ENCODE peak calls at places on chromosomes 4 and X, in eight cellular contexts. Z, H, N, R, E, O, C and X are unnamed samples.

GRCh38 chrX:47316276-47317025 is 53.9 kb upstream of the ZNF157 start:
- DNase-seq in Z (peak), H (peak), N (no peak), R (no peak), E (peak), O (no peak), C (peak), X (no peak)

GRCh38 chrX:47621851-47622250 is 2.2 kb upstream of the SYN1 start:
- DNase-seq in Z (no peak), H (no peak), N (no peak), R (no peak), E (no peak), O (no peak), C (no peak), X (no peak)

GRCh38 chr4:177001271-177002175 is 208.8 kb upstream of the VEGFC start:
- DNase-seq in Z (peak), H (no peak), N (no peak), R (no peak), E (no peak), O (no peak), C (no peak), X (no peak)

GRCh38 chrX:34656467-34656841 is 631 bp downstream of the TMEM47 start:
- DNase-seq in Z (no peak), H (no peak), N (no peak), R (peak), E (peak), O (no peak), C (no peak), X (no peak)

GRCh38 chr4:120071192-120071795 is 4.6 kb upstream of the MAD2L1 start:
- DNase-seq in Z (peak), H (peak), N (no peak), R (no peak), E (no peak), O (peak), C (no peak), X (no peak)

GRCh38 chr4:109184421-109184956 is 118.0 kb downstream of the COL25A1 start:
- DNase-seq in Z (peak), H (no peak), N (no peak), R (no peak), E (peak), O (no peak), C (peak), X (no peak)

GRCh38 chr4:7960790-7961655 is 21.4 kb upstream of the AFAP1 start:
- DNase-seq in Z (peak), H (peak), N (peak), R (peak), E (peak), O (peak), C (no peak), X (peak)

GRCh38 chr4:177554966-177555574 is 112.8 kb upstream of the AGA start:
- DNase-seq in Z (peak), H (peak), N (no peak), R (no peak), E (peak), O (peak), C (peak), X (no peak)

GRCh38 chrX:154717824-154718223 is 33.1 kb downstream of the GAB3 start:
- DNase-seq in Z (peak), H (peak), N (no peak), R (no peak), E (no peak), O (no peak), C (no peak), X (no peak)

DNA sequence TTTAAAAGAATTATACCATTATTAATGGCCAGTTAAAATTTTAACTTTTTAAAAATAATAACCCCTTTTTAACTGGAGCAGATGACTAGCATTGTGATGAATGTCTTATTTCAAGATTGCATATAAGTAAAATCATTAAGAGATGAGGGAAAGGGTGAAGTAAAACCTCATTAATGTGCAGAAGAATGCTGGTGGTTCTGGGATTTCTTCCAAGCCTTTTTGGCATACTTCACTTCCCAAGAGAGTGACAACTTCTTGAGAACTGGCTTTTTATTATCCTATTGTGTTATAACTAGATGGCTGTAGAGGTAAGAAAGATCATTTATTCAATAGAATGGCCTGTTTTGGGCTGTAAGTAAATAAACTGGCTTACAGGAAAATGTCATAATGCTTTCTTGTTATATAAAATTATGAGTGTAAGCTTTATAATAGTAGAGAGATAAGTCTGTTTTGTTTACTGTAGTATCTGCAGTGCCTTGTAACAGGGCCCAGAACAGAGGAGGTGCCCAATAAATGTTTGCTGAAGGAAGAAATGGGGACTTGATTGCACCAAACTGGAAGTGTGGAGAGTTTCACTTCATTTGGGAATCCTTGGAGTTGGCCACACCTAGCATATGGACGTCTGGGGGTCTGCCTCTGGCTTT is 242.9 kb upstream of the PITX2 start:
- DNase-seq in Z (peak), H (no peak), N (peak), R (no peak), E (no peak), O (no peak), C (no peak), X (peak)
- TF ChIP-seq CTCF in Z (no peak), H (no peak), N (no peak), R (no peak), E (no peak), O (no peak), C (no peak), X (no peak)

GRCh38 chr4:52036875-52037274 is 1.2 kb downstream of the SGCB start:
- DNase-seq in Z (no peak), H (no peak), N (no peak), R (no peak), E (no peak), O (no peak), C (no peak), X (no peak)

GRCh38 chr4:52038109-52038912 is at the start of gene SGCB:
- DNase-seq in Z (peak), H (peak), N (no peak), R (peak), E (peak), O (no peak), C (peak), X (no peak)

GRCh38 chr4:52035190-52035589 is 2.9 kb downstream of the SGCB start:
- DNase-seq in Z (no peak), H (no peak), N (no peak), R (no peak), E (no peak), O (no peak), C (no peak), X (no peak)

GRCh38 chr4:52032005-52032404 is 6.1 kb downstream of the SGCB start:
- DNase-seq in Z (no peak), H (no peak), N (no peak), R (no peak), E (no peak), O (no peak), C (no peak), X (no peak)

DNA sequence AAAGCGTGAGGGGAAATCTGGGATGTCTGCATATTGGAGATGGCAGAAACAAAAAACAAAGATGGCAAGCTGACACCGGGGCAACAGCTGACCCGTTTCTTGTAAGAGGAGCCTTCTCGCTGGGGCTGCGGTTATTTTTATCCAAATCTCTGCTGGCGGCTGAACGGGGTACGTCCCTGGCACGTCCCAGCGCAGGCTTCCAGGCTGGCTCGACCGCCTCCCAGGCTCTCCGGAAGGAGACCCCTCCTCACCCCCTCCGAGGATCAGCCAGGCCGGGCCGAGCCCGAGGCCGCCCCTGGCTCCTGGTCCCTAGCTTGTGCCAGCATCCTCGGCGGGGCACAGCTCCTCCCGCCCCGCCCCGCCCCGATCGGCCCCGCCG is 380 bp downstream of the SGCB start:
- DNase-seq in Z (peak), H (peak), N (no peak), R (peak), E (peak), O (no peak), C (peak), X (no peak)
- H3K4me3 ChIP-seq in Z (peak), H (peak), N (peak), R (peak), E (peak), O (peak), C (peak), X (peak)

GRCh38 chrX:19907794-19908193 is 20.4 kb upstream of the SH3KBP1 start:
- DNase-seq in Z (no peak), H (no peak), N (no peak), R (no peak), E (no peak), O (no peak), C (no peak), X (no peak)
- TF ChIP-seq CTCF in Z (peak), H (no peak), N (no peak), R (no peak), E (no peak), O (no peak), C (no peak), X (no peak)

DNA sequence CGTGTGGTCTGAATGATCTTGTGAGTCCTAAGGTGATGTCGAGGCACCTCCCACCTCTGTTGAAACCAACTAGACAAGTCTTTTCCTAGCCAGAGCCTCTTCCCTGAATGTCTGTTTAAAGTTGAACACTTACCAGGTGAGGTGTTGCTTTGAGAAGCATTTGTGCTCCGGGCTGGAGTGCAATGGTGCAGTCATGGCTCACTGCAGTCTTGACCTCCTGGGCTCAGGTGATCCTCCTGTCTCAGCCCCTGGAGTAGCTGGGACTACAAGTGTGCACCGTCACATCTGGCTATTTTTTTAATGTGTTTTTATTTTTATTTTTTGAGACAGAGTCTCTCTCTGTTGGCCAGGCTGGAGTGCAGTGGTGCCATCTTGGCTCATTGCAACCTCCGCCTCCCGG is 18.1 kb downstream of the RNF4 start:
- DNase-seq in Z (no peak), H (no peak), N (no peak), R (no peak), E (no peak), O (no peak), C (no peak), X (no peak)
- H3K4me3 ChIP-seq in Z (no peak), H (no peak), N (no peak), R (no peak), E (no peak), O (no peak), C (no peak), X (no peak)

GRCh38 chr4:30718021-30718888 is 1.9 kb upstream of the PCDH7 start:
- DNase-seq in Z (peak), H (peak), N (no peak), R (peak), E (no peak), O (no peak), C (peak), X (no peak)

GRCh38 chr4:30716671-30717207 is 3.4 kb upstream of the PCDH7 start:
- DNase-seq in Z (peak), H (no peak), N (no peak), R (no peak), E (no peak), O (no peak), C (no peak), X (no peak)

GRCh38 chr4:30716158-30716557 is 4.0 kb upstream of the PCDH7 start:
- DNase-seq in Z (peak), H (peak), N (no peak), R (no peak), E (no peak), O (no peak), C (no peak), X (no peak)

GRCh38 chr4:30718889-30719252 is 1.3 kb upstream of the PCDH7 start:
- DNase-seq in Z (peak), H (peak), N (no peak), R (no peak), E (no peak), O (no peak), C (peak), X (no peak)

DNA sequence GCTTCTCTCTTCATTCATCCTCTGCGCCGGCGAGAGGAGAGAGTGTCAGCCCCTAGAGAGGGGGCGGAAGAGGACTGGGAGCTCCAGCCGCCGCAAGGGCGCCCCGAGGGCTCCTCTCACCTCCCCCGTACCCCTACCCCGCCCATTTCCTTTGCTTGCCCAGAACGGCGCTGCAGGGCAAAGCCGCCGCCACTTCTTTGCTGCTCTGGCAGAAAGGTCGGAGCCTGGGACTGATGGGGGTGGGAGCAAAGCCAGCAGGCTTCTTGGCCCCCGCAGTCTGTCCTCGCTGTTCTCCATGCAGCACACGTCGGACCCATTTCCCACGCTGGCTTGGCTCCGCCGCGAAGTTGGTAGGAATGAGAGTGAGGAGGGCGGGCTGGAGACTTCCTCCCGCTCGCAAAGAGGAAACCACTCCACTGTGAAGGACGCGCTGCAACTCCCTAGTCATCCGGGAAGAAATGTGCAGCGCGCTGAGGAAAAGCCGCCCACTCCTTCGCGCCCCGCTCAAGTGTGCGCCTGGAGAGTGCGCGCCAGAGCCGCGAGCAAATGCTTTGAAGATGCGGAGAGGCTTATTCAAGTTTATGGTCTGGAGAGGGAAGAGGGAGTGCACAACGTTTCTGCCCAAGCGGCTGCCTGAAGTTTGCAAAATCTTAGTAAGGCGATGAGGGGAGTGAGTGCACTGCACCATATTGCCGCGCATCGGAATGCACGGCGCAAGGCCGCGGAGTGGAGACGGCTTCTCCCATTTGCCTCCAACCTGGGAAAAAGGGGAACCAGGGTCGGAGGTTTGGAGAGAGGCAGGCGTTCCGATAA is 2.8 kb upstream of the PCDH7 start:
- DNase-seq in Z (peak), H (peak), N (no peak), R (peak), E (no peak), O (no peak), C (peak), X (no peak)
- TF ChIP-seq CTCF in Z (no peak), H (peak), N (peak), R (no peak), E (no peak), O (no peak), C (no peak), X (no peak)

GRCh38 chr4:122826000-122826595 is 533 bp upstream of the FGF2 start:
- DNase-seq in Z (no peak), H (peak), N (no peak), R (no peak), E (no peak), O (no peak), C (no peak), X (no peak)

GRCh38 chr4:122830392-122831095 is 3.9 kb downstream of the FGF2 start:
- DNase-seq in Z (peak), H (no peak), N (no peak), R (peak), E (no peak), O (peak), C (no peak), X (no peak)

GRCh38 chr4:122827258-122827887 is 742 bp downstream of the FGF2 start:
- DNase-seq in Z (peak), H (peak), N (no peak), R (peak), E (peak), O (no peak), C (peak), X (no peak)

GRCh38 chr4:122826596-122827257 is at the start of gene FGF2:
- DNase-seq in Z (peak), H (peak), N (no peak), R (peak), E (peak), O (no peak), C (peak), X (no peak)

GRCh38 chr4:122827899-122828601 is 1.4 kb downstream of the FGF2 start:
- DNase-seq in Z (peak), H (peak), N (no peak), R (peak), E (peak), O (no peak), C (no peak), X (no peak)
- H3K4me3 ChIP-seq in Z (peak), H (peak), N (peak), R (peak), E (peak), O (peak), C (peak), X (peak)

DNA sequence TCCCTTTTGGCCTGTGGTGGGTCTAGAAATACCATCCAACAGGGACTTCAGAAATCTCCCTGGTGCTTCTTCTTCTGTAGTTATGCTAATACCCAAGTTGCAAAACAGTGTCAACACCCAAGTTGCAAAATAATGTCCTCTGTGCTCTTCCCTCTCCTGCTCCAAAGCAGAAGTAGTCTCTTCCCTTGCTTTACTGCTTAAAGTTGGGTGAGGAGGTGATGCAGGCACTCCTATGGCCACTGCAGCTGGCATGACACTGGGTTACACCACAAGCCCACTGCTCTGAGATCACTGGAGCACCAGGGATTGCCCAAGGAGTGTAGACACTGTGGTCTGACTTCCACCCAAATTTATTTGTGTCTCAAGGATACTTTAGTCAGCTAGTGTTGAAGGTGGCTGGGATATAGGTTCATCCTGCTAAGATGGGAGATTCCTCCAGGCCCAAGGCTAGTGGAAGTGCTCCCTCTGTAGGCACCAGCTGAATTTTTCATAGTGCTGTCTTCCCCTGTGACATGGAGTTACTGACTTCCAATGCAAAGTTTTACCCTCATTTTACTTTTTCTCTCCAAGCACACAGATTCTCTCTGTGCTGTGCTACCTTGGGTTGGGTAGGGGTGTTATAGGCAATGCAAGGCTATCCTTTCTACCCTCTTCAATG is 196.2 kb upstream of the TENT5D start:
- DNase-seq in Z (peak), H (peak), N (no peak), R (no peak), E (no peak), O (no peak), C (no peak), X (no peak)
- TF ChIP-seq CTCF in Z (peak), H (no peak), N (no peak), R (no peak), E (no peak), O (no peak), C (no peak), X (no peak)

GRCh38 chrX:39616098-39616729 is 481.5 kb downstream of the BCOR start:
- DNase-seq in Z (peak), H (no peak), N (no peak), R (no peak), E (no peak), O (no peak), C (no peak), X (no peak)

GRCh38 chrX:39613508-39613921 is 484.2 kb downstream of the BCOR start:
- DNase-seq in Z (peak), H (peak), N (no peak), R (peak), E (peak), O (no peak), C (peak), X (no peak)

GRCh38 chrX:39611468-39611867 is 486.3 kb downstream of the BCOR start:
- DNase-seq in Z (no peak), H (no peak), N (no peak), R (no peak), E (no peak), O (no peak), C (no peak), X (no peak)

GRCh38 chrX:39614680-39614998 is 483.1 kb downstream of the BCOR start:
- DNase-seq in Z (no peak), H (no peak), N (no peak), R (no peak), E (no peak), O (no peak), C (no peak), X (no peak)

DNA sequence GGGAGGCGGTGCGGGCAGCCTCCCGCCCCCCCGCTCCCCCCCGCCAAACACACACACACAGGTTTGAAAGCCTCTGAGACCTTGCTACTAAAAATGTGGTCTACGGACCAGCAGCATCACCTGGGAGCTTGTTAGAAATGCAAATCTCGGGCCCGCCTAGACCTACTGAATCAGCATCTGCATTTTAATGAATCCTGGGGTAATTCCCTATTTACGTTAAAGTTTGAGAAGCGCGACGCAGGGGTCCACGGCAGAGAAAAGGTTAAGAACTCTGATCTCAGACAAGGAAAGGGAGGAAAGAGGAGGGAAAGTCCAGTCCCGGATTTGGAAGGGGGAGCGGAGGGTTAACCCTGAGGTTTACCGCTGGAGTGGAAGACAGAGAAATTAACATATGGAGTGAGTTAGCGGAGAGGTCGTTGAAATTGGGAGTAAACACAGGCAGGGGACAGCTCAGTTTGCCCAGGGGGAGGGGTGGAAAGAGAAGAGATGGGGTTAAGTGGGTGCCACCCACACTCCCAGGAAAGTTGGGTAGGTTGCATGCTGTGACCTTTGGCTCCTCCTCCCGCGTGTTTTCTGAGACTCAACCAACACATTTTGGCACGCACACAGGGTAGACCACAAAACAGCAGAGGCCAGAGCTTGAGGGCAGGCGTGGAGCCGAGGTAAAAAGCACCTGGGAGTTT is 483.6 kb downstream of the BCOR start:
- DNase-seq in Z (no peak), H (peak), N (no peak), R (no peak), E (no peak), O (no peak), C (no peak), X (no peak)
- H3K4me3 ChIP-seq in Z (peak), H (no peak), N (no peak), R (peak), E (no peak), O (no peak), C (peak), X (no peak)